ENCODE peak calls at places on chromosomes 7 and 10, in ten cellular contexts. I, J, D, T, X, Y, B, S, K and A are unnamed samples.

GRCh38 chr10:113435881-113436280 is 117.0 kb upstream of the HABP2 start:
- DNase-seq in B (no peak), D (no peak), K (no peak), I (no peak), Y (no peak), S (no peak), T (no peak), X (no peak), J (no peak), A (no peak)

GRCh38 chr10:102170602-102171001 is 18.4 kb downstream of the NOLC1 start:
- DNase-seq in X (no peak), D (no peak), I (no peak), T (no peak), Y (no peak), J (no peak), K (no peak), B (no peak), S (no peak), A (no peak)

GRCh38 chr7:1945558-1945957 is 275.5 kb downstream of the ELFN1 start:
- DNase-seq in B (no peak), D (no peak), T (no peak), K (no peak), X (no peak), I (no peak), J (no peak), Y (no peak), S (no peak), A (no peak)

GRCh38 chr7:116632349-116632748 is 39.6 kb upstream of the MET start:
- DNase-seq in Y (no peak), B (peak; percentile 66), T (no peak), J (no peak), D (no peak), K (no peak), X (no peak), I (no peak), S (no peak), A (no peak)

GRCh38 chr7:130189281-130189782 is 15.9 kb downstream of the TMEM209 start:
- DNase-seq in X (no peak), I (no peak), B (peak; percentile 76), S (no peak), Y (peak; percentile 27), D (no peak), J (no peak), K (no peak), T (no peak), A (no peak)

GRCh38 chr10:8074881-8075280 is 20.4 kb downstream of the GATA3 start:
- DNase-seq in Y (no peak), I (no peak), D (no peak), X (no peak), J (no peak), B (no peak), S (no peak), T (no peak), K (no peak), A (no peak)

GRCh38 chr7:102320601-102321350 is 34.1 kb downstream of the SH2B2 start:
- DNase-seq in T (no peak), B (no peak), D (no peak), X (no peak), I (no peak), J (no peak), S (no peak), K (no peak), Y (no peak), A (no peak)

GRCh38 chr10:6601224-6601805 is 21.2 kb upstream of the PRKCQ start:
- DNase-seq in B (no peak), S (no peak), X (no peak), K (no peak), Y (no peak), I (no peak), D (peak; percentile 57), J (no peak), T (no peak), A (no peak)

GRCh38 chr10:14757394-14757793 is 17.3 kb downstream of the FAM107B start:
- DNase-seq in Y (peak; percentile 30), I (no peak), D (no peak), T (no peak), X (no peak), S (no peak), J (no peak), K (no peak), B (no peak), A (no peak)

GRCh38 chr7:47008461-47008860 is 573.5 kb downstream of the TNS3 start:
- DNase-seq in I (no peak), K (no peak), J (peak; percentile 15), S (no peak), T (no peak), B (no peak), Y (no peak), X (no peak), D (no peak), A (no peak)

GRCh38 chr7:41887446-41887845 is 184.6 kb upstream of the INHBA start:
- DNase-seq in S (no peak), X (no peak), Y (peak; percentile 53), D (no peak), I (no peak), T (no peak), J (no peak), B (no peak), K (no peak), A (no peak)

GRCh38 chr10:129541208-129541607 is 74.2 kb downstream of the MGMT start:
- DNase-seq in T (no peak), D (no peak), X (no peak), Y (peak; percentile 25), J (no peak), I (no peak), B (peak; percentile 9), K (no peak), S (peak; percentile 6), A (no peak)

GRCh38 chr10:32341596-32341995 is 5.4 kb downstream of the EPC1 start:
- DNase-seq in X (no peak), D (no peak), S (no peak), I (no peak), Y (no peak), B (no peak), K (no peak), J (no peak), T (no peak), A (no peak)

GRCh38 chr10:24505759-24506158 is 217.9 kb downstream of the ARHGAP21 start:
- DNase-seq in J (no peak), B (no peak), T (no peak), Y (no peak), I (no peak), D (no peak), X (no peak), S (no peak), K (no peak), A (peak; percentile 95)

GRCh38 chr10:86533328-86533727 is 11.7 kb upstream of the WAPL start:
- DNase-seq in J (no peak), Y (no peak), T (no peak), B (no peak), K (no peak), S (no peak), D (no peak), X (no peak), I (no peak), A (no peak)

GRCh38 chr7:6482307-6482706 is 34.6 kb upstream of the DAGLB start:
- DNase-seq in D (no peak), T (no peak), Y (no peak), S (no peak), K (no peak), I (no peak), B (no peak), J (no peak), X (no peak), A (no peak)

GRCh38 chr10:18875480-18875879 is 173.1 kb upstream of the MALRD1 start:
- DNase-seq in T (no peak), J (no peak), K (no peak), X (no peak), I (no peak), Y (no peak), S (no peak), D (no peak), B (no peak), A (no peak)

GRCh38 chr7:17247357-17247756 is 51.1 kb upstream of the AHR start:
- DNase-seq in Y (no peak), J (no peak), I (no peak), T (no peak), K (no peak), X (no peak), S (no peak), B (no peak), D (no peak), A (no peak)

GRCh38 chr10:116723428-116724281 is 18.7 kb downstream of the HSPA12A start:
- DNase-seq in J (no peak), X (no peak), I (peak; percentile 37), Y (no peak), T (no peak), K (no peak), B (no peak), D (peak; percentile 70), S (no peak), A (no peak)